ENCODE peak calls at places on chromosomes 1 and 21, in six cellular contexts. K, T, D, V, C and W are unnamed samples.

GRCh38 chr1:185695299-185695698 is 38.9 kb upstream of the HMCN1 start:
- DNase-seq in C (no peak), T (no peak), D (no peak), V (no peak), K (no peak), W (no peak)

GRCh38 chr1:115833806-115834205 is 7.1 kb downstream of the NHLH2 start:
- DNase-seq in C (no peak), K (no peak), T (no peak), V (peak; percentile 36), D (no peak), W (no peak)

GRCh38 chr1:152252157-152252556 is 28.2 kb upstream of the HRNR start:
- DNase-seq in V (no peak), C (no peak), D (no peak), T (no peak), K (no peak), W (no peak)

GRCh38 chr1:89005286-89006151 is 13.1 kb upstream of the KYAT3 start:
- DNase-seq in K (no peak), T (no peak), D (no peak), C (no peak), V (no peak), W (no peak)

GRCh38 chr1:179803916-179804315 is 60.8 kb downstream of the FAM163A start:
- DNase-seq in T (no peak), K (no peak), D (no peak), C (no peak), V (no peak), W (no peak)

GRCh38 chr1:110245876-110246620 is 35.9 kb downstream of the KCNC4 start:
- DNase-seq in V (no peak), T (no peak), D (no peak), K (no peak), C (no peak), W (no peak)

GRCh38 chr1:221723018-221723917 is 18.6 kb downstream of the DUSP10 start:
- DNase-seq in T (no peak), D (no peak), V (no peak), K (no peak), C (no peak), W (no peak)

GRCh38 chr1:228968841-228969606 is 233.7 kb downstream of the RHOU start:
- DNase-seq in V (peak; percentile 76), D (no peak), K (no peak), C (no peak), T (no peak), W (no peak)

GRCh38 chr21:43824250-43824882 is 35.0 kb downstream of the RRP1 start:
- DNase-seq in D (no peak), T (peak; percentile 57), V (no peak), C (no peak), K (no peak), W (no peak)

GRCh38 chr1:162062542-162063015 is 6.9 kb upstream of the NOS1AP start:
- DNase-seq in V (peak; percentile 21), K (no peak), D (peak; percentile 58), T (no peak), C (no peak), W (no peak)

GRCh38 chr1:236471653-236472052 is 52.1 kb upstream of the LGALS8 start:
- DNase-seq in K (no peak), T (no peak), V (no peak), D (no peak), C (peak; percentile 65), W (peak; percentile 40)

GRCh38 chr1:114982251-114982650 is 47.4 kb upstream of the TSHB start:
- DNase-seq in K (no peak), D (no peak), C (no peak), V (no peak), T (no peak), W (no peak)

GRCh38 chr1:204736861-204737260 is 51.3 kb upstream of the LRRN2 start:
- DNase-seq in T (no peak), C (no peak), V (no peak), K (no peak), D (no peak), W (no peak)